ENCODE peak calls at places on chromosomes 4 and X, in eight cellular contexts. One of them, this sample, is unnamed.

GRCh38 chr4:53532521-53532920 is 58.8 kb downstream of the LNX1 start:
- DNase-seq in A549: no peak
- DNase-seq in lower leg skin: no peak
- DNase-seq in heart right ventricle: no peak
- DNase-seq in hypothalamus: no peak
- DNase-seq in NCI-H1092 treated with DMSO at 0.1 percent for 48 hours: no peak
- DNase-seq in NCI-H187 treated with DMSO at 0.1 percent for 48 hours: no peak
- DNase-seq in NCI-H2107: no peak
- DNase-seq in this sample: no peak

GRCh38 chr4:20254517-20255250 is 3.0 kb downstream of the SLIT2 start:
- DNase-seq in A549: no peak
- DNase-seq in lower leg skin: peak; percentile 86
- DNase-seq in heart right ventricle: peak; percentile 8
- DNase-seq in hypothalamus: no peak
- DNase-seq in NCI-H1092 treated with DMSO at 0.1 percent for 48 hours: peak; percentile 56
- DNase-seq in NCI-H187 treated with DMSO at 0.1 percent for 48 hours: no peak
- DNase-seq in NCI-H2107: no peak
- DNase-seq in this sample: no peak

GRCh38 chr4:26568446-26568994 is 15.4 kb upstream of the TBC1D19 start:
- DNase-seq in A549: peak; percentile 53
- DNase-seq in lower leg skin: no peak
- DNase-seq in heart right ventricle: no peak
- DNase-seq in hypothalamus: no peak
- DNase-seq in NCI-H1092 treated with DMSO at 0.1 percent for 48 hours: no peak
- DNase-seq in NCI-H187 treated with DMSO at 0.1 percent for 48 hours: no peak
- DNase-seq in NCI-H2107: no peak
- DNase-seq in this sample: no peak

GRCh38 chr4:39713691-39714090 is 15.8 kb downstream of the UBE2K start:
- DNase-seq in A549: no peak
- DNase-seq in lower leg skin: no peak
- DNase-seq in heart right ventricle: no peak
- DNase-seq in hypothalamus: no peak
- DNase-seq in NCI-H1092 treated with DMSO at 0.1 percent for 48 hours: no peak
- DNase-seq in NCI-H187 treated with DMSO at 0.1 percent for 48 hours: no peak
- DNase-seq in NCI-H2107: no peak
- DNase-seq in this sample: no peak

GRCh38 chr4:150950657-150951056 is 64.4 kb downstream of the LRBA start:
- DNase-seq in A549: peak; percentile 67
- DNase-seq in lower leg skin: no peak
- DNase-seq in heart right ventricle: no peak
- DNase-seq in hypothalamus: no peak
- DNase-seq in NCI-H1092 treated with DMSO at 0.1 percent for 48 hours: no peak
- DNase-seq in NCI-H187 treated with DMSO at 0.1 percent for 48 hours: no peak
- DNase-seq in NCI-H2107: no peak
- DNase-seq in this sample: no peak

GRCh38 chr4:180855184-180855583 is 1388.0 kb upstream of the TENM3 start:
- DNase-seq in A549: no peak
- DNase-seq in lower leg skin: no peak
- DNase-seq in heart right ventricle: no peak
- DNase-seq in hypothalamus: no peak
- DNase-seq in NCI-H1092 treated with DMSO at 0.1 percent for 48 hours: no peak
- DNase-seq in NCI-H187 treated with DMSO at 0.1 percent for 48 hours: no peak
- DNase-seq in NCI-H2107: no peak
- DNase-seq in this sample: no peak

GRCh38 chrX:118523920-118524319 is 28.3 kb downstream of the DOCK11 start:
- DNase-seq in A549: no peak
- DNase-seq in lower leg skin: no peak
- DNase-seq in heart right ventricle: no peak
- DNase-seq in hypothalamus: no peak
- DNase-seq in NCI-H1092 treated with DMSO at 0.1 percent for 48 hours: no peak
- DNase-seq in NCI-H187 treated with DMSO at 0.1 percent for 48 hours: no peak
- DNase-seq in NCI-H2107: no peak
- DNase-seq in this sample: no peak

GRCh38 chrX:40373025-40373424 is 207.7 kb upstream of the ATP6AP2 start:
- DNase-seq in A549: no peak
- DNase-seq in lower leg skin: no peak
- DNase-seq in heart right ventricle: no peak
- DNase-seq in hypothalamus: no peak
- DNase-seq in NCI-H1092 treated with DMSO at 0.1 percent for 48 hours: no peak
- DNase-seq in NCI-H187 treated with DMSO at 0.1 percent for 48 hours: no peak
- DNase-seq in NCI-H2107: no peak
- DNase-seq in this sample: no peak

GRCh38 chr4:147580396-147580795 is 36.8 kb upstream of the TMEM184C start:
- DNase-seq in A549: no peak
- DNase-seq in lower leg skin: no peak
- DNase-seq in heart right ventricle: no peak
- DNase-seq in hypothalamus: no peak
- DNase-seq in NCI-H1092 treated with DMSO at 0.1 percent for 48 hours: no peak
- DNase-seq in NCI-H187 treated with DMSO at 0.1 percent for 48 hours: no peak
- DNase-seq in NCI-H2107: no peak
- DNase-seq in this sample: no peak

GRCh38 chr4:118338981-118339765 is 13.6 kb downstream of the PRSS12 start:
- DNase-seq in A549: no peak
- DNase-seq in lower leg skin: no peak
- DNase-seq in heart right ventricle: no peak
- DNase-seq in hypothalamus: no peak
- DNase-seq in NCI-H1092 treated with DMSO at 0.1 percent for 48 hours: no peak
- DNase-seq in NCI-H187 treated with DMSO at 0.1 percent for 48 hours: no peak
- DNase-seq in NCI-H2107: no peak
- DNase-seq in this sample: no peak

GRCh38 chr4:118099106-118099505 is 64.8 kb downstream of the NDST3 start:
- DNase-seq in A549: no peak
- DNase-seq in lower leg skin: no peak
- DNase-seq in heart right ventricle: no peak
- DNase-seq in hypothalamus: no peak
- DNase-seq in NCI-H1092 treated with DMSO at 0.1 percent for 48 hours: no peak
- DNase-seq in NCI-H187 treated with DMSO at 0.1 percent for 48 hours: no peak
- DNase-seq in NCI-H2107: no peak
- DNase-seq in this sample: no peak

GRCh38 chr4:37827802-37828321 is 1.4 kb downstream of the PGM2 start:
- DNase-seq in A549: no peak
- DNase-seq in lower leg skin: no peak
- DNase-seq in heart right ventricle: no peak
- DNase-seq in hypothalamus: no peak
- DNase-seq in NCI-H1092 treated with DMSO at 0.1 percent for 48 hours: no peak
- DNase-seq in NCI-H187 treated with DMSO at 0.1 percent for 48 hours: no peak
- DNase-seq in NCI-H2107: no peak
- DNase-seq in this sample: no peak

GRCh38 chrX:148049441-148049840 is 68.3 kb downstream of the FMR1NB start:
- DNase-seq in A549: peak; percentile 24
- DNase-seq in lower leg skin: no peak
- DNase-seq in heart right ventricle: no peak
- DNase-seq in hypothalamus: no peak
- DNase-seq in NCI-H1092 treated with DMSO at 0.1 percent for 48 hours: peak; percentile 26
- DNase-seq in NCI-H187 treated with DMSO at 0.1 percent for 48 hours: no peak
- DNase-seq in NCI-H2107: peak; percentile 0
- DNase-seq in this sample: peak; percentile 12

GRCh38 chrX:134868766-134869495 is 121.9 kb upstream of the SMIM10 start:
- DNase-seq in A549: peak; percentile 12
- DNase-seq in lower leg skin: no peak
- DNase-seq in heart right ventricle: no peak
- DNase-seq in hypothalamus: no peak
- DNase-seq in NCI-H1092 treated with DMSO at 0.1 percent for 48 hours: no peak
- DNase-seq in NCI-H187 treated with DMSO at 0.1 percent for 48 hours: no peak
- DNase-seq in NCI-H2107: no peak
- DNase-seq in this sample: no peak

GRCh38 chr4:159390648-159391047 is 287.8 kb downstream of the RAPGEF2 start:
- DNase-seq in A549: peak; percentile 57
- DNase-seq in lower leg skin: no peak
- DNase-seq in heart right ventricle: no peak
- DNase-seq in hypothalamus: no peak
- DNase-seq in NCI-H1092 treated with DMSO at 0.1 percent for 48 hours: no peak
- DNase-seq in NCI-H187 treated with DMSO at 0.1 percent for 48 hours: no peak
- DNase-seq in NCI-H2107: no peak
- DNase-seq in this sample: no peak

This sample was measured in NCI-H2029 treated with DMSO at 0.1 percent for 48 hours.